ENCODE peak calls at places on chromosome 9, in five cellular contexts. A, H, S, V and L are unnamed samples.

GRCh38 chr9:91560301-91560700 is 136.7 kb upstream of the NFIL3 start:
- DNase-seq in A (peak), H (no peak), S (no peak), V (peak), L (peak)

GRCh38 chr9:133113928-133114351 is 7.1 kb downstream of the RALGDS start:
- DNase-seq in A (no peak), H (no peak), S (no peak), V (peak), L (no peak)

GRCh38 chr9:16627967-16628366 is 242.5 kb downstream of the BNC2 start:
- DNase-seq in A (no peak), H (no peak), S (no peak), V (peak), L (peak)

GRCh38 chr9:124779368-124780059 is 2.6 kb downstream of the OLFML2A start:
- DNase-seq in A (peak), H (peak), S (peak), V (peak), L (peak)

GRCh38 chr9:92196909-92197308 is 81.7 kb upstream of the SPTLC1 start:
- DNase-seq in A (no peak), H (no peak), S (no peak), V (peak), L (peak)

GRCh38 chr9:109117856-109118801 is 1.6 kb downstream of the TMEM245 start:
- DNase-seq in A (no peak), H (no peak), S (no peak), V (peak), L (peak)

GRCh38 chr9:133701981-133702797 is 36.0 kb downstream of the SARDH start:
- DNase-seq in A (peak), H (no peak), S (no peak), V (peak), L (no peak)

GRCh38 chr9:99264070-99264469 is 42.0 kb downstream of the SEC61B start:
- DNase-seq in A (peak), H (peak), S (peak), V (no peak), L (no peak)

GRCh38 chr9:75504721-75505120 is 385.8 kb upstream of the PCSK5 start:
- DNase-seq in A (no peak), H (no peak), S (no peak), V (no peak), L (no peak)

GRCh38 chr9:14277202-14277601 is 36.7 kb downstream of the NFIB start:
- DNase-seq in A (no peak), H (no peak), S (no peak), V (peak), L (peak)

GRCh38 chr9:18061332-18061731 is 412.6 kb upstream of the ADAMTSL1 start:
- DNase-seq in A (no peak), H (no peak), S (no peak), V (no peak), L (no peak)

GRCh38 chr9:136974834-136975535 is 2.3 kb upstream of the PTGDS start:
- DNase-seq in A (no peak), H (no peak), S (no peak), V (no peak), L (no peak)

GRCh38 chr9:121160025-121160424 is 41.6 kb downstream of the RAB14 start:
- DNase-seq in A (no peak), H (no peak), S (no peak), V (no peak), L (no peak)

GRCh38 chr9:15642369-15642962 is 89.6 kb downstream of the CCDC171 start:
- DNase-seq in A (peak), H (no peak), S (no peak), V (peak), L (peak)

GRCh38 chr9:88577256-88577655 is 42.3 kb downstream of the NXNL2 start:
- DNase-seq in A (no peak), H (no peak), S (no peak), V (no peak), L (no peak)

GRCh38 chr9:114908104-114908621 is 22.2 kb downstream of the TNFSF8 start:
- DNase-seq in A (peak), H (no peak), S (peak), V (peak), L (peak)

GRCh38 chr9:129281506-129282145 is 103.6 kb upstream of the IER5L start:
- DNase-seq in A (no peak), H (no peak), S (no peak), V (no peak), L (no peak)

GRCh38 chr9:77901038-77901437 is 130.6 kb downstream of the GNAQ start:
- DNase-seq in A (no peak), H (no peak), S (no peak), V (no peak), L (no peak)

GRCh38 chr9:133112361-133113026 is 8.5 kb downstream of the RALGDS start:
- DNase-seq in A (no peak), H (no peak), S (no peak), V (no peak), L (no peak)

GRCh38 chr9:96777539-96777864 is 385 bp downstream of the ZNF510 start:
- DNase-seq in A (no peak), H (no peak), S (no peak), V (no peak), L (no peak)

GRCh38 chr9:108978121-108978694 is 35.1 kb downstream of the CTNNAL1 start:
- DNase-seq in A (no peak), H (no peak), S (no peak), V (no peak), L (no peak)

GRCh38 chr9:109166771-109167601 is at the start of gene FRRS1L:
- DNase-seq in A (no peak), H (peak), S (peak), V (no peak), L (no peak)

GRCh38 chr9:108991479-108991878 is 21.8 kb downstream of the CTNNAL1 start:
- DNase-seq in A (no peak), H (no peak), S (no peak), V (peak), L (no peak)

GRCh38 chr9:83622814-83623633 is at the start of gene IDNK:
- DNase-seq in A (peak), H (peak), S (peak), V (peak), L (peak)

GRCh38 chr9:89721971-89722530 is 117.2 kb downstream of the GADD45G start:
- DNase-seq in A (no peak), H (no peak), S (no peak), V (no peak), L (no peak)

GRCh38 chr9:133771486-133772482 is 33.6 kb upstream of the SARDH start:
- DNase-seq in A (no peak), H (no peak), S (peak), V (no peak), L (no peak)

GRCh38 chr9:71127301-71127700 is 5.9 kb upstream of the TRPM3 start:
- DNase-seq in A (no peak), H (no peak), S (no peak), V (no peak), L (no peak)

GRCh38 chr9:407255-407654 is 192.6 kb downstream of the DOCK8 start:
- DNase-seq in A (peak), H (no peak), S (no peak), V (no peak), L (no peak)

GRCh38 chr9:105198023-105198422 is 46.4 kb upstream of the SLC44A1 start:
- DNase-seq in A (no peak), H (no peak), S (no peak), V (no peak), L (no peak)

GRCh38 chr9:134376386-134377142 is 50.3 kb downstream of the RXRA start:
- DNase-seq in A (no peak), H (no peak), S (no peak), V (no peak), L (no peak)

GRCh38 chr9:93326056-93326455 is 125.4 kb upstream of the FAM120A start:
- DNase-seq in A (no peak), H (no peak), S (no peak), V (no peak), L (no peak)

GRCh38 chr9:93326654-93327053 is 124.8 kb upstream of the FAM120A start:
- DNase-seq in A (no peak), H (no peak), S (no peak), V (no peak), L (no peak)

GRCh38 chr9:93321220-93321610 is 130.3 kb upstream of the FAM120A start:
- DNase-seq in A (no peak), H (no peak), S (no peak), V (no peak), L (no peak)

GRCh38 chr9:93324191-93324834 is 127.2 kb upstream of the FAM120A start:
- DNase-seq in A (no peak), H (no peak), S (peak), V (no peak), L (no peak)

DNA sequence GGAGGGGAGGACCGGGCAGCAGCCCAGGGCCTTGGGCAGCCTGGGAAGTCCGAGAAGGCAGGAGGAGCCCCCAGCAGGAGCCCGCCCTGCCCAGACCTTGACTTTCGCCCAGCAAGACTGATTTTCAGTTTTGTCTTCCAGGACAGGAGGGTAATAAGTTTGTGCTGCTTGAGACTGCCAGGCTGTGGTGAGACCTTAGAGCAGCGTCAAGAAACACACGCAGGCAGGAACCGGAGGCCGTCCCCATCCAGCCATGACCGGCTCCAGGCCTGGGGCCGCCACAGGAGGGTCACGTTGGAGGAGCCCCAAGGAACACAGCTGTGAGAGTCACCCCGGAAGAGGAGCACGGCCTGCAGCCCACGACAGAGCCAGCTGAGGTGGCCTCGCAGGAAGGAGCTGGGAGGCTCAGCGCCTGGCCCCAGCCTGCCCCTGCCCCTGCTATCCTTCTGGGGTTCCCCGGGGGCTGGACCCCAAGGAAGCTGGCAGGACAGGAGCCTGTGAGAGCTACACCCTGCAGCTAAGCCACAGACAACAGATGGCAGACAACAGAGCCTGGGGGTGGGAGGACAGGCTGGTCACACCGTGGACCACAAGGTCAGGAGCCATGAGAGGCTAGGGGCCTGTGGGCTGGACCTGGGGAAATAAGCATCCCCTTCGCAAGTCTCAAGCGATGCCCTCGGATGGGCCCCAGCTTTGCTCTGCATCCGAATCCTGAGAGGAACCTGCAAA is 126.0 kb upstream of the FAM120A start:
- DNase-seq in A (no peak), H (no peak), S (no peak), V (no peak), L (no peak)
- H3K18ac ChIP-seq in A (no peak), H (no peak), S (no peak), V (no peak), L (no peak)

DNA sequence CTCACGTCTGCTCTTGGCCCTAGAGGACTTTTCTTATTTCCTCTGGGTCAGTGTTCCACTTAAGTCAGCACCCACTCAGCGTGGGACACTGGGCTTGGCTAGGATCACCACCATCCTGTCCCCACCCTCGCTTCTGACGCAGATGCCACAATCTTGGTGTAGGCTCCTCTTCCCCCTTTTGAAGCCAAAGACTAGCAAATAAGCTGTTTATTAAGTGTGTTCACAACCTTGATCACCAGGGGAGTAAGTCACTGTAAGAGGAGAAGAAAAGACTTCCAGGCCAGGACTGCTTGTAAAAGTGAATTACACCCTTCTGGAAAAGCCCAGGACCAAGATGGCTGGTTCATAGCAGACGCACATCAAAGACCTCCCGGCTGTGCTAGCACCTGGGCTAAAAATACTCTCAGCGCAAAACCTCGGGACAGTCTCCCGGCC is 69.6 kb downstream of the RAPGEF1 start:
- DNase-seq in A (no peak), H (no peak), S (no peak), V (no peak), L (no peak)
- H3K4ac ChIP-seq in A (no peak), H (no peak), S (no peak), V (no peak), L (no peak)

GRCh38 chr9:123323482-123324013 is 32.4 kb upstream of the CRB2 start:
- DNase-seq in A (no peak), H (no peak), S (no peak), V (no peak), L (no peak)
- H3K9ac ChIP-seq in A (no peak), H (no peak), S (no peak), V (no peak), L (no peak)

GRCh38 chr9:36146666-36147065 is 10.1 kb downstream of the GLIPR2 start:
- DNase-seq in A (no peak), H (no peak), S (no peak), V (no peak), L (no peak)

GRCh38 chr9:36147441-36148175 is 11.1 kb downstream of the GLIPR2 start:
- DNase-seq in A (no peak), H (no peak), S (no peak), V (no peak), L (no peak)

GRCh38 chr9:36150529-36151305 is 14.2 kb downstream of the GLIPR2 start:
- DNase-seq in A (no peak), H (no peak), S (no peak), V (peak), L (peak)

GRCh38 chr9:36149197-36149596 is 12.7 kb downstream of the GLIPR2 start:
- DNase-seq in A (no peak), H (no peak), S (no peak), V (peak), L (peak)

GRCh38 chr9:36148652-36149051 is 12.1 kb downstream of the GLIPR2 start:
- DNase-seq in A (no peak), H (no peak), S (no peak), V (peak), L (peak)
- H3K18ac ChIP-seq in A (no peak), H (no peak), S (no peak), V (no peak), L (peak)

GRCh38 chr9:27528886-27529315 is 713 bp downstream of the MOB3B start:
- DNase-seq in A (peak), H (peak), S (peak), V (no peak), L (peak)
- H3K4ac ChIP-seq in A (no peak), H (no peak), S (no peak), V (no peak), L (no peak)